ENCODE peak calls at places on chromosome 9, in seven cellular contexts. R is stomach, M is neural progenitor cell, T is tibial nerve, X is transverse colon, U is upper lobe of right lung, F is fibroblast of lung. Y is an unnamed sample.

GRCh38 chr9:14347408-14348224 is 33.7 kb upstream of the NFIB start:
- DNase-seq in U (no peak), F (peak; percentile 50), T (no peak), M (peak; percentile 68), X (peak; percentile 28), R (no peak), Y (peak; percentile 39)

GRCh38 chr9:99809586-99810357 is 11.9 kb upstream of the NR4A3 start:
- DNase-seq in F (no peak), T (no peak), M (no peak), X (no peak), U (no peak), R (no peak), Y (no peak)

GRCh38 chr9:79984429-79985067 is 412.8 kb downstream of the TLE4 start:
- DNase-seq in R (peak; percentile 34), X (no peak), F (no peak), T (no peak), U (no peak), M (no peak), Y (peak; percentile 78)

GRCh38 chr9:79220246-79220645 is 351.5 kb upstream of the TLE4 start:
- DNase-seq in R (no peak), M (no peak), T (no peak), X (no peak), U (no peak), F (peak; percentile 25), Y (no peak)

GRCh38 chr9:125999504-125999881 is 252.3 kb downstream of the PBX3 start:
- DNase-seq in R (no peak), F (no peak), X (no peak), T (no peak), U (no peak), M (no peak), Y (no peak)

GRCh38 chr9:36315283-36315682 is 57.0 kb upstream of the GNE start:
- DNase-seq in T (no peak), M (no peak), X (no peak), F (no peak), R (no peak), U (no peak), Y (no peak)

GRCh38 chr9:134624119-134624826 is 17.3 kb upstream of the COL5A1 start:
- DNase-seq in U (peak; percentile 51), R (no peak), T (no peak), X (no peak), F (peak; percentile 47), M (no peak), Y (no peak)

GRCh38 chr9:96381696-96382095 is 1.8 kb downstream of the SLC35D2 start:
- DNase-seq in R (no peak), M (no peak), T (no peak), U (no peak), F (no peak), X (no peak), Y (no peak)

GRCh38 chr9:118336167-118336951 is 632.2 kb downstream of the TLR4 start:
- DNase-seq in R (no peak), X (no peak), U (no peak), T (no peak), F (no peak), M (no peak), Y (no peak)

GRCh38 chr9:19922476-19923118 is 133.8 kb upstream of the SLC24A2 start:
- DNase-seq in U (no peak), X (no peak), R (no peak), F (peak; percentile 72), T (no peak), M (peak; percentile 87), Y (peak; percentile 15)

GRCh38 chr9:129994947-129995346 is 48.0 kb downstream of the FNBP1 start:
- DNase-seq in R (no peak), X (no peak), U (no peak), M (no peak), F (peak; percentile 53), T (no peak), Y (no peak)

GRCh38 chr9:131278421-131279111 is 2.3 kb upstream of the FAM78A start:
- DNase-seq in F (no peak), T (no peak), X (no peak), R (no peak), M (no peak), U (no peak), Y (peak; percentile 26)
- H3K4me3 ChIP-seq in F (no peak overlapping the region), T (peak overlapping the region; percentile 70), X (no peak overlapping the region), R (peak overlapping the region; percentile 67), M (peak overlapping the region; percentile 81), U (no peak overlapping the region), Y (no peak overlapping the region)

GRCh38 chr9:124458441-124458840 is 8.2 kb downstream of the ADGRD2 start:
- DNase-seq in X (no peak), F (no peak), T (no peak), U (peak; percentile 41), R (no peak), M (no peak), Y (no peak)
- H3K27ac ChIP-seq in X (no peak overlapping the region), F (no peak overlapping the region), T (no peak overlapping the region), U (no peak overlapping the region), R (no peak overlapping the region), M (no peak overlapping the region), Y (no peak overlapping the region)

GRCh38 chr9:37406603-37407401 is 15.7 kb upstream of the GRHPR start:
- DNase-seq in R (no peak), F (no peak), T (no peak), M (no peak), X (no peak), U (no peak), Y (no peak)

GRCh38 chr9:37410354-37410861 is 12.1 kb upstream of the GRHPR start:
- DNase-seq in M (no peak), F (no peak), R (no peak), X (no peak), U (no peak), T (no peak), Y (no peak)

GRCh38 chr9:37407468-37407867 is 15.0 kb upstream of the GRHPR start:
- DNase-seq in U (no peak), F (no peak), R (no peak), X (no peak), M (no peak), T (no peak), Y (no peak)

GRCh38 chr9:37410969-37411785 is 11.3 kb upstream of the GRHPR start:
- DNase-seq in T (no peak), R (no peak), M (peak; percentile 36), U (no peak), X (no peak), F (no peak), Y (peak; percentile 67)

DNA sequence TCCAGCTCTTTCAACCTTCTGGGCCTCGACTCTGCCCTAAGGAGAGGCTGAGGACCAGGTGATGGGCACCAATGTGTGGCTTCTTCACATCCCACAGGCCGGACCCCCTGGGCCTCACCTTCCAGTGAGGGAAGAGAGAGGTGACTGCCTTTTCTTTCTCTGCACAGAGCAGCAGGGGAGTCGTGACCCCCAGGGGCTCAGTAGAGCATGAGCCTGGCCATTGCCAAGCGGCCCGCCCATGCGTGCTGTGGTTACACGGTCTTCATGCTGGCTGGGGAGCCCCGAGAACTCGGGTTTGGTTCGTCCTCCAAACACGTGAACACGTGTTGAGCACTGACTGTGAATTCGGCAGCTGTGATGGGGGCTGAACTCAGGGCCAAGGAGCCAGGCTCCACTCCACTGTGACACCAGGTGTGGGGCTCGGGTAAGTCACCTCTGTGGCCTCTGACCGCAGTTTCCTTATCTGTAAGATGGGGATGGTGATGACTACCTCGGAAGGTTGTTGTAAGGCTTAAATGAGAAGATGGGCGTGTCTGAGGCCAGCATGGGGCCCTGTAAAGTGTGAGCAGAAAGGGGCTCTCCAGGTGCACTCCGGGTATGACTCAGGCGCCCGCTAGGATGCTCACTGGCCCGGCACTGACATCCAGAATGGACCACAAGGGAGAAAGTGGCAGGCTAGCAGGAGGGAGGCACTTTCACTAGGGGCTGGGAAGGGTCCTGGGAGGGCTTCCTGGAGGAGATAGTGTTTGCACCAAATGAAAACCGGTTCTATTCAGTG is 13.4 kb upstream of the GRHPR start:
- DNase-seq in F (no peak), T (no peak), R (no peak), M (no peak), U (no peak), X (peak; percentile 59), Y (peak; percentile 24)
- H3K4me1 ChIP-seq in F (no peaks in the 10 kb centered on the region), T (no peaks in the 10 kb centered on the region), R (no peaks in the 10 kb centered on the region), M (peaks cover 29% of the 10 kb centered on the region), U (no peaks in the 10 kb centered on the region), X (no peaks in the 10 kb centered on the region), Y (no peaks in the 10 kb centered on the region)

GRCh38 chr9:1009101-1009707 is 32.7 kb downstream of the DMRT3 start:
- DNase-seq in R (peak; percentile 89), T (peak; percentile 86), U (peak; percentile 90), X (peak; percentile 88), F (peak; percentile 64), M (peak; percentile 82), Y (peak; percentile 75)
- H3K4me3 ChIP-seq in R (no peak overlapping the region), T (no peak overlapping the region), U (no peak overlapping the region), X (no peak overlapping the region), F (no peak overlapping the region), M (no peak overlapping the region), Y (no peak overlapping the region)

DNA sequence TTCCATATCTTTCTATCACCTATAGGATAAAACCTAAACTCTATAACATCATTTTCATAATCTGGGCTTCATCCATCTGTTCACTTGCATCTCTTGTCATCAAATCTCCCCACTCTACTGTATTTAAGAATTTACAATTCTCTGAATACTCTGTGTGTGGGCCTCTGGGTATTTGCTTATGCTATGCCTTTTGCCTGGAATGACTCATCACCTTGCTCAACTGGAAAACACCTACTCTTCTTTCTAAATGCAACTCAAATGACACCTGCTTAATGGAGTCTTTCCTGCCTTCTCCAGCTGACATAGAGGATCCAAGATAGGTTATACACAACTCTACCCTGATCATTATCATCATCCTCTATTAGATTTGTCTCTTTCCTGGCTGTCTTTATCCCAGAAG is 421.7 kb downstream of the SPATA31D1 start:
- DNase-seq in T (no peak), U (no peak), X (no peak), F (no peak), R (no peak), M (no peak), Y (no peak)
- H3K27ac ChIP-seq in T (no peak overlapping the region), U (no peak overlapping the region), X (no peak overlapping the region), F (no peak overlapping the region), R (no peak overlapping the region), M (no peak overlapping the region), Y (no peak overlapping the region)

GRCh38 chr9:34365282-34365681 is 11.4 kb downstream of the MYORG start:
- DNase-seq in U (no peak), R (no peak), F (no peak), X (no peak), M (no peak), T (no peak), Y (no peak)
- H3K4me1 ChIP-seq in U (no peaks in the 10 kb centered on the region), R (peaks cover 9% of the 10 kb centered on the region), F (no peaks in the 10 kb centered on the region), X (no peaks in the 10 kb centered on the region), M (peaks cover 27% of the 10 kb centered on the region), T (peaks cover 3% of the 10 kb centered on the region), Y (peaks cover 2% of the 10 kb centered on the region)

Y was measured in small intestine.